ENCODE peak calls at places on chromosome 13, in seven cellular contexts. K, T, L, D, E, Z and C are unnamed samples.
A peak's percentile ranks its signal among the peaks of the same experiment; 100 is the strongest.

GRCh38 chr13:47291116-47291656 is 394.3 kb upstream of the HTR2A start:
- DNase-seq in T (no peak), Z (no peak), D (no peak), L (no peak), E (no peak), K (peak; percentile 44), C (no peak)

GRCh38 chr13:30179547-30180256 is 127.6 kb downstream of the KATNAL1 start:
- DNase-seq in D (no peak), L (no peak), T (peak; percentile 76), K (no peak), Z (no peak), E (no peak), C (no peak)

GRCh38 chr13:101951114-101951513 is 450.7 kb downstream of the FGF14 start:
- DNase-seq in Z (no peak), L (no peak), D (no peak), K (no peak), E (no peak), T (no peak), C (no peak)

GRCh38 chr13:36673838-36674326 is at the start of gene SERTM1:
- DNase-seq in T (peak; percentile 56), K (peak; percentile 42), D (no peak), L (peak; percentile 45), Z (peak; percentile 41), E (no peak), C (peak; percentile 0)

GRCh38 chr13:50798923-50799322 is 44.6 kb downstream of the DLEU7 start:
- DNase-seq in T (no peak), K (peak; percentile 78), E (no peak), L (no peak), D (no peak), Z (no peak), C (no peak)

GRCh38 chr13:101489635-101490034 is 37.2 kb downstream of the ITGBL1 start:
- DNase-seq in L (no peak), E (no peak), T (no peak), Z (no peak), K (peak; percentile 63), D (no peak), C (no peak)

GRCh38 chr13:101283782-101284181 is 132.5 kb downstream of the NALCN start:
- DNase-seq in T (peak; percentile 42), L (no peak), K (no peak), D (no peak), Z (no peak), E (no peak), C (no peak)

GRCh38 chr13:33612641-33613638 is 205.0 kb upstream of the RFC3 start:
- DNase-seq in T (no peak), Z (no peak), K (no peak), D (no peak), L (no peak), E (peak; percentile 8), C (no peak)

GRCh38 chr13:111626371-111627305 is 306.2 kb downstream of the TEX29 start:
- DNase-seq in K (no peak), D (no peak), L (peak; percentile 61), Z (no peak), T (peak; percentile 34), E (no peak), C (no peak)

GRCh38 chr13:100245099-100245498 is 156.2 kb downstream of the PCCA start:
- DNase-seq in T (no peak), D (no peak), L (no peak), Z (no peak), K (no peak), E (no peak), C (no peak)

GRCh38 chr13:113562085-113562749 is 22.3 kb upstream of the TFDP1 start:
- DNase-seq in K (peak; percentile 61), T (peak; percentile 90), L (peak; percentile 52), D (peak; percentile 41), Z (no peak), E (no peak), C (peak; percentile 40)

GRCh38 chr13:35936579-35936978 is 194.6 kb downstream of the DCLK1 start:
- DNase-seq in T (no peak), Z (no peak), E (no peak), D (no peak), K (no peak), L (no peak), C (no peak)

GRCh38 chr13:63435668-63436275 is 2020.1 kb upstream of the PCDH20 start:
- DNase-seq in Z (no peak), K (peak; percentile 100), T (no peak), E (no peak), D (no peak), L (no peak), C (no peak)

GRCh38 chr13:37752156-37752555 is 117.4 kb downstream of the TRPC4 start:
- DNase-seq in L (no peak), T (no peak), K (peak; percentile 20), D (no peak), E (no peak), Z (no peak), C (no peak)

GRCh38 chr13:112900691-112901091 is 68.3 kb upstream of the MCF2L start:
- DNase-seq in D (no peak), L (no peak), Z (no peak), E (no peak), K (no peak), T (no peak), C (no peak)

GRCh38 chr13:73837147-73837546 is 297.1 kb downstream of the KLF12 start:
- DNase-seq in Z (no peak), D (no peak), K (no peak), E (no peak), L (no peak), T (no peak), C (no peak)

GRCh38 chr13:22505489-22505888 is 675.3 kb upstream of the SGCG start:
- DNase-seq in K (peak; percentile 16), E (no peak), T (no peak), L (no peak), Z (no peak), D (no peak), C (no peak)

GRCh38 chr13:22061371-22061805 is 390.5 kb downstream of the FGF9 start:
- DNase-seq in Z (no peak), D (peak; percentile 49), T (peak; percentile 77), L (no peak), E (peak; percentile 28), K (no peak), C (no peak)

GRCh38 chr13:109602356-109602755 is 184.0 kb downstream of the IRS2 start:
- DNase-seq in K (no peak), D (no peak), T (no peak), Z (no peak), E (no peak), L (no peak), C (no peak)

GRCh38 chr13:74047925-74048324 is 86.3 kb downstream of the KLF12 start:
- DNase-seq in Z (no peak), D (no peak), L (no peak), K (peak; percentile 31), T (no peak), E (no peak), C (peak; percentile 33)

GRCh38 chr13:52845766-52846566 is 2.5 kb downstream of the PCDH8 start:
- DNase-seq in K (no peak), Z (peak; percentile 67), T (peak; percentile 59), L (peak; percentile 19), D (peak; percentile 20), E (no peak), C (no peak)

GRCh38 chr13:80574113-80574512 is 233.2 kb upstream of the SPRY2 start:
- DNase-seq in L (no peak), K (no peak), E (no peak), D (no peak), Z (no peak), T (no peak), C (no peak)

GRCh38 chr13:22736084-22736767 is 444.6 kb upstream of the SGCG start:
- DNase-seq in D (no peak), T (no peak), E (no peak), L (no peak), Z (no peak), K (no peak), C (no peak)

GRCh38 chr13:53005631-53006030 is 23.0 kb upstream of the OLFM4 start:
- DNase-seq in Z (no peak), K (no peak), L (no peak), E (no peak), T (no peak), D (no peak), C (no peak)

GRCh38 chr13:75486146-75486545 is 4.2 kb upstream of the TBC1D4 start:
- DNase-seq in L (no peak), K (peak; percentile 29), E (no peak), Z (no peak), D (no peak), T (no peak), C (peak; percentile 41)

GRCh38 chr13:44011036-44011435 is 131.3 kb downstream of the LACC1 start:
- DNase-seq in T (no peak), Z (no peak), L (no peak), D (no peak), K (peak; percentile 31), E (no peak), C (no peak)

GRCh38 chr13:35744566-35745203 is 268.2 kb upstream of the MAB21L1 start:
- DNase-seq in Z (no peak), D (no peak), K (peak; percentile 32), E (no peak), T (no peak), L (no peak), C (no peak)

GRCh38 chr13:77555246-77555645 is 19.7 kb downstream of the SCEL start:
- DNase-seq in E (no peak), L (no peak), Z (no peak), T (no peak), K (no peak), D (no peak), C (no peak)

GRCh38 chr13:98978280-98978679 is 416 bp upstream of the DOCK9 start:
- DNase-seq in E (no peak), D (no peak), T (no peak), K (peak; percentile 97), Z (no peak), L (no peak), C (no peak)

GRCh38 chr13:33312150-33312908 is 26.8 kb upstream of the STARD13 start:
- DNase-seq in L (no peak), D (no peak), E (no peak), Z (no peak), K (no peak), T (no peak), C (no peak)

GRCh38 chr13:51950722-51951121 is 60.5 kb downstream of the ATP7B start:
- DNase-seq in D (no peak), Z (no peak), L (no peak), E (peak; percentile 25), K (no peak), T (no peak), C (no peak)

GRCh38 chr13:28321751-28322150 is 173.2 kb downstream of the FLT1 start:
- DNase-seq in L (no peak), Z (no peak), K (no peak), D (no peak), E (no peak), T (no peak), C (no peak)

GRCh38 chr13:110138009-110138699 is 168.8 kb downstream of the COL4A1 start:
- DNase-seq in T (peak; percentile 91), K (peak; percentile 71), D (peak; percentile 67), Z (peak; percentile 71), E (peak; percentile 59), L (peak; percentile 61), C (peak; percentile 66)

GRCh38 chr13:95485045-95485517 is 67.4 kb upstream of the CLDN10 start:
- DNase-seq in K (peak; percentile 48), E (no peak), Z (no peak), D (no peak), T (no peak), L (no peak), C (no peak)

GRCh38 chr13:49023441-49023840 is 47.7 kb downstream of the FNDC3A start:
- DNase-seq in D (no peak), E (no peak), T (no peak), L (no peak), Z (no peak), K (peak; percentile 81), C (peak; percentile 24)

GRCh38 chr13:110539894-110540293 is 21.6 kb downstream of the RAB20 start:
- DNase-seq in Z (no peak), T (no peak), D (no peak), K (no peak), E (no peak), L (no peak), C (no peak)

GRCh38 chr13:42769650-42770049 is 11.7 kb upstream of the FAM216B start:
- DNase-seq in T (no peak), D (no peak), E (no peak), Z (no peak), L (no peak), K (no peak), C (no peak)

GRCh38 chr13:78657699-78658629 is 991 bp downstream of the OBI1 start:
- DNase-seq in K (no peak), E (no peak), D (no peak), L (no peak), T (no peak), Z (no peak), C (peak; percentile 13)